ENCODE peak calls at places on chromosomes 1 and 21, in ten cellular contexts. One of them, this sample, is unnamed.

GRCh38 chr1:161051219-161051618 is 5.4 kb upstream of the USF1 start:
- DNase-seq in tibial artery: no peak
- DNase-seq in heart left ventricle: no peak
- DNase-seq in breast epithelium: no peak
- DNase-seq in PC-3: no peak
- DNase-seq in AG10803: no peak
- DNase-seq in choroid plexus epithelial cell: no peak
- DNase-seq in OCI-LY7: no peak
- DNase-seq in uterus: no peak
- DNase-seq in progenitor cell of endocrine pancreas: no peak
- DNase-seq in this sample: no peak

GRCh38 chr1:20603473-20604464 is 14.9 kb downstream of the CDA start:
- DNase-seq in heart left ventricle: no peak
- DNase-seq in choroid plexus epithelial cell: peak
- DNase-seq in uterus: no peak
- DNase-seq in tibial artery: no peak
- DNase-seq in PC-3: peak
- DNase-seq in AG10803: peak
- DNase-seq in OCI-LY7: no peak
- DNase-seq in progenitor cell of endocrine pancreas: no peak
- DNase-seq in breast epithelium: no peak
- DNase-seq in this sample: no peak

GRCh38 chr1:98086796-98087195 is 166.0 kb upstream of the DPYD start:
- DNase-seq in heart left ventricle: no peak
- DNase-seq in uterus: no peak
- DNase-seq in AG10803: peak
- DNase-seq in choroid plexus epithelial cell: peak
- DNase-seq in progenitor cell of endocrine pancreas: no peak
- DNase-seq in PC-3: peak
- DNase-seq in OCI-LY7: no peak
- DNase-seq in breast epithelium: no peak
- DNase-seq in tibial artery: no peak
- DNase-seq in this sample: peak

GRCh38 chr1:215720121-215720520 is 153.0 kb downstream of the KCTD3 start:
- DNase-seq in PC-3: no peak
- DNase-seq in tibial artery: no peak
- DNase-seq in AG10803: peak
- DNase-seq in uterus: no peak
- DNase-seq in choroid plexus epithelial cell: peak
- DNase-seq in OCI-LY7: no peak
- DNase-seq in heart left ventricle: no peak
- DNase-seq in breast epithelium: no peak
- DNase-seq in progenitor cell of endocrine pancreas: no peak
- DNase-seq in this sample: no peak

GRCh38 chr1:159090566-159091546 is 14.3 kb upstream of the AIM2 start:
- DNase-seq in breast epithelium: no peak
- DNase-seq in AG10803: no peak
- DNase-seq in tibial artery: no peak
- DNase-seq in choroid plexus epithelial cell: peak
- DNase-seq in progenitor cell of endocrine pancreas: no peak
- DNase-seq in OCI-LY7: no peak
- DNase-seq in uterus: no peak
- DNase-seq in PC-3: no peak
- DNase-seq in heart left ventricle: no peak
- DNase-seq in this sample: no peak

GRCh38 chr1:114756009-114756892 is 1.5 kb downstream of the CSDE1 start:
- DNase-seq in AG10803: no peak
- DNase-seq in OCI-LY7: peak
- DNase-seq in uterus: no peak
- DNase-seq in breast epithelium: no peak
- DNase-seq in heart left ventricle: no peak
- DNase-seq in PC-3: peak
- DNase-seq in progenitor cell of endocrine pancreas: no peak
- DNase-seq in choroid plexus epithelial cell: peak
- DNase-seq in tibial artery: no peak
- DNase-seq in this sample: no peak

GRCh38 chr1:211258756-211259595 is at the start of gene RCOR3:
- DNase-seq in OCI-LY7: peak
- DNase-seq in progenitor cell of endocrine pancreas: peak
- DNase-seq in PC-3: peak
- DNase-seq in uterus: peak
- DNase-seq in AG10803: peak
- DNase-seq in heart left ventricle: peak
- DNase-seq in breast epithelium: peak
- DNase-seq in choroid plexus epithelial cell: peak
- DNase-seq in tibial artery: peak
- DNase-seq in this sample: peak

GRCh38 chr1:92192246-92192645 is 25.5 kb upstream of the C1orf146 start:
- DNase-seq in OCI-LY7: no peak
- DNase-seq in tibial artery: no peak
- DNase-seq in choroid plexus epithelial cell: no peak
- DNase-seq in AG10803: no peak
- DNase-seq in PC-3: no peak
- DNase-seq in progenitor cell of endocrine pancreas: no peak
- DNase-seq in heart left ventricle: no peak
- DNase-seq in uterus: no peak
- DNase-seq in breast epithelium: no peak
- DNase-seq in this sample: no peak

GRCh38 chr1:213982515-213982813 is 5.3 kb upstream of the PROX1 start:
- DNase-seq in heart left ventricle: no peak
- DNase-seq in PC-3: no peak
- DNase-seq in OCI-LY7: no peak
- DNase-seq in choroid plexus epithelial cell: no peak
- DNase-seq in uterus: no peak
- DNase-seq in AG10803: no peak
- DNase-seq in breast epithelium: no peak
- DNase-seq in progenitor cell of endocrine pancreas: no peak
- DNase-seq in tibial artery: no peak
- DNase-seq in this sample: no peak

GRCh38 chr1:213977909-213978308 is 9.9 kb upstream of the PROX1 start:
- DNase-seq in progenitor cell of endocrine pancreas: no peak
- DNase-seq in PC-3: no peak
- DNase-seq in OCI-LY7: no peak
- DNase-seq in uterus: no peak
- DNase-seq in heart left ventricle: no peak
- DNase-seq in breast epithelium: no peak
- DNase-seq in AG10803: no peak
- DNase-seq in choroid plexus epithelial cell: no peak
- DNase-seq in tibial artery: no peak
- DNase-seq in this sample: no peak

GRCh38 chr1:213980906-213981305 is 6.9 kb upstream of the PROX1 start:
- DNase-seq in progenitor cell of endocrine pancreas: no peak
- DNase-seq in tibial artery: no peak
- DNase-seq in heart left ventricle: no peak
- DNase-seq in AG10803: no peak
- DNase-seq in OCI-LY7: no peak
- DNase-seq in uterus: no peak
- DNase-seq in breast epithelium: no peak
- DNase-seq in PC-3: no peak
- DNase-seq in choroid plexus epithelial cell: no peak
- DNase-seq in this sample: no peak

GRCh38 chr1:213977486-213977842 is 10.3 kb upstream of the PROX1 start:
- DNase-seq in uterus: no peak
- DNase-seq in PC-3: no peak
- DNase-seq in heart left ventricle: no peak
- DNase-seq in OCI-LY7: no peak
- DNase-seq in progenitor cell of endocrine pancreas: no peak
- DNase-seq in tibial artery: no peak
- DNase-seq in AG10803: no peak
- DNase-seq in choroid plexus epithelial cell: no peak
- DNase-seq in breast epithelium: no peak
- DNase-seq in this sample: no peak

DNA sequence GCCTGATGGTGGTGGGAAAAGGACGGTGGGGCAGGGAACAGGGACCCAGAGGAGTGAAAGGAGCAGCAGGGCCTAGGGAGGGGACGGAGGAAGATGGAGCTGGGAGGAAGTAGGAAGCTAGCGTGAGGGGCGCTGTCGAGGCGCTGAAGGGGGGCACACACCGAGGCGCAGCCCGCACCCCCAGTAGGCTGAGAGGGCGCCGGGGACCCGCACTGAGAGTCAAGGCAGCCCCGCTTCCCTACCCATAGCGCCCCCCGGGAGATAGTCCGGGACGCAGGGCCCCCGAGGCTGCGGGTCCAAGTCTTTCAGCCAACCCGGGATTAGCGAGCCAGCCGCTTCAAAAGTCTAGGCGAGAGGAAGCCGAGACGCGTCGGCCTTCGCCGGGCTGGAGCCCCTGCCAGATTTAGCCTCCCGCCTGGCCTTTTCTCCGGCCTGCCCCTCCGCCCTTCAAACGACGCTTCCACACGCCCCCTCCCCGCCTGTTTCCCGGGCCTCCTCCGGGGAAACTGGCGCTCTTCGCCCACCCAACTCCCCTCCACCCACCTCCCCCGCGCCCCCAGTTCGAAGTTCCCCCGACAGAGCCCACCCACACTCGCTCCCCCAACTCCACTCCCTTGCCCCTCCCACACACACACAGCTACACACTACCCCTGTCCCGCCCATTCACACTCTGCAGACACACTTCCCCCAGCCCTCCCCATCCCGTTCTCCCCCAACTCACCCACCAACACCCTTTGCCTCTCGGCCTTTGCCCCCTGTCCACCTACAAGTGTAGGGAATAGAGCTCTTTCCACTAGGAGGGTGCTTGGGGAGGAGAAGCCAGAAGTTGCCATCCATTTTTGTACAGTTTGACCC is 7.8 kb upstream of the PROX1 start:
- DNase-seq in progenitor cell of endocrine pancreas: no peak
- DNase-seq in PC-3: no peak
- DNase-seq in tibial artery: no peak
- DNase-seq in heart left ventricle: no peak
- DNase-seq in OCI-LY7: no peak
- DNase-seq in AG10803: no peak
- DNase-seq in choroid plexus epithelial cell: no peak
- DNase-seq in uterus: no peak
- DNase-seq in breast epithelium: no peak
- DNase-seq in this sample: no peak
- TF ChIP-seq CTCF in progenitor cell of endocrine pancreas: peak
- TF ChIP-seq CTCF in PC-3: no peak
- TF ChIP-seq CTCF in tibial artery: no peak
- TF ChIP-seq CTCF in heart left ventricle: no peak
- TF ChIP-seq CTCF in OCI-LY7: no peak
- TF ChIP-seq CTCF in AG10803: no peak
- TF ChIP-seq CTCF in choroid plexus epithelial cell: no peak
- TF ChIP-seq CTCF in uterus: no peak
- TF ChIP-seq CTCF in breast epithelium: no peak
- TF ChIP-seq CTCF in this sample: no peak

GRCh38 chr21:21007606-21008005 is 9.4 kb downstream of the NCAM2 start:
- DNase-seq in OCI-LY7: no peak
- DNase-seq in PC-3: no peak
- DNase-seq in progenitor cell of endocrine pancreas: no peak
- DNase-seq in uterus: no peak
- DNase-seq in choroid plexus epithelial cell: peak
- DNase-seq in tibial artery: no peak
- DNase-seq in heart left ventricle: no peak
- DNase-seq in AG10803: peak
- DNase-seq in breast epithelium: no peak
- DNase-seq in this sample: no peak

GRCh38 chr21:21002137-21002536 is 3.9 kb downstream of the NCAM2 start:
- DNase-seq in heart left ventricle: no peak
- DNase-seq in OCI-LY7: no peak
- DNase-seq in choroid plexus epithelial cell: no peak
- DNase-seq in tibial artery: no peak
- DNase-seq in breast epithelium: no peak
- DNase-seq in progenitor cell of endocrine pancreas: no peak
- DNase-seq in PC-3: no peak
- DNase-seq in uterus: no peak
- DNase-seq in AG10803: no peak
- DNase-seq in this sample: no peak

GRCh38 chr21:21001591-21002100 is 3.4 kb downstream of the NCAM2 start:
- DNase-seq in choroid plexus epithelial cell: no peak
- DNase-seq in uterus: no peak
- DNase-seq in breast epithelium: no peak
- DNase-seq in PC-3: no peak
- DNase-seq in AG10803: no peak
- DNase-seq in heart left ventricle: no peak
- DNase-seq in progenitor cell of endocrine pancreas: no peak
- DNase-seq in tibial artery: no peak
- DNase-seq in OCI-LY7: no peak
- DNase-seq in this sample: no peak

GRCh38 chr21:21000576-21001175 is 2.5 kb downstream of the NCAM2 start:
- DNase-seq in PC-3: no peak
- DNase-seq in heart left ventricle: no peak
- DNase-seq in breast epithelium: no peak
- DNase-seq in tibial artery: no peak
- DNase-seq in OCI-LY7: no peak
- DNase-seq in choroid plexus epithelial cell: no peak
- DNase-seq in AG10803: no peak
- DNase-seq in progenitor cell of endocrine pancreas: no peak
- DNase-seq in uterus: no peak
- DNase-seq in this sample: no peak

DNA sequence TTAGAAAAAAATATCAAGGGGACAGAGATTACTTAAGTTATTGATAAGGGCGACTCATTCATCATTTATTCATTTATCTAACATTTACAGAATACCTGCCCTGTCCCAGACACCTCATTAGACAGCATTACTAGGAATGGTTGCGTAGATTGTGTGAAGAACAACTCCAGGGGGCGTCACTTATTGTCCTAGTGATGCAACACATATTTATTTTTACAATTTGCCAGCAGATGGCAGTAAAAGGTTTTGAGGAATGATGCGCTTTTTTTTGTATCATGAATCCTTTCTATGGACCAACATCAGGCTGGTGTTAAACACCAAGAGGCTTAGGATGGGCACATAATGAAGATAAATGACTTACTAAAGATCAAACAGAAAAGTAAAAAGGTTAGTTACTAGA is 5.5 kb downstream of the NCAM2 start:
- DNase-seq in tibial artery: no peak
- DNase-seq in progenitor cell of endocrine pancreas: no peak
- DNase-seq in OCI-LY7: peak
- DNase-seq in AG10803: peak
- DNase-seq in breast epithelium: no peak
- DNase-seq in choroid plexus epithelial cell: peak
- DNase-seq in PC-3: peak
- DNase-seq in heart left ventricle: no peak
- DNase-seq in uterus: no peak
- DNase-seq in this sample: no peak
- TF ChIP-seq CTCF in tibial artery: no peak
- TF ChIP-seq CTCF in progenitor cell of endocrine pancreas: peak
- TF ChIP-seq CTCF in OCI-LY7: peak
- TF ChIP-seq CTCF in AG10803: peak
- TF ChIP-seq CTCF in breast epithelium: no peak
- TF ChIP-seq CTCF in choroid plexus epithelial cell: peak
- TF ChIP-seq CTCF in PC-3: peak
- TF ChIP-seq CTCF in heart left ventricle: peak
- TF ChIP-seq CTCF in uterus: no peak
- TF ChIP-seq CTCF in this sample: no peak

DNA sequence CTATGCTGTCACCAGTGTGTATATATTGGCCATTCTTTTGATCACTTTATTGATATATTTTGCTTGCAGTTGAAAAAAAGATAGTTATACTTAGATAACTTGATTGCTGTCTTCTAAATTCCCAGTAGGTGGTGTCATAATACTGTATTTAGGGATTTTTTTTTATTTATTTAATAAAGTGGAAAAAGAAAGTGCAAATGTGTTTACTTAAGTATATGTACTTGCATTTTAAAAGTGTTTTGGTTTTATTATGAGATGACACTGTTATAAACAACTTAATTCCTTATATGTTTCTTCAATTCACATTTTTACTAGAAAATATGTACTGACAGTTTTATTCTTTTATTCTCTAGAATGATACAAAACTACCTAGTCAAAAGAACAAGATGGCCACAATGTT is 164.8 kb downstream of the USP25 start:
- DNase-seq in breast epithelium: no peak
- DNase-seq in progenitor cell of endocrine pancreas: no peak
- DNase-seq in tibial artery: no peak
- DNase-seq in uterus: no peak
- DNase-seq in heart left ventricle: no peak
- DNase-seq in PC-3: peak
- DNase-seq in AG10803: peak
- DNase-seq in choroid plexus epithelial cell: peak
- DNase-seq in OCI-LY7: no peak
- DNase-seq in this sample: no peak
- TF ChIP-seq CTCF in breast epithelium: no peak
- TF ChIP-seq CTCF in progenitor cell of endocrine pancreas: peak
- TF ChIP-seq CTCF in tibial artery: peak
- TF ChIP-seq CTCF in uterus: peak
- TF ChIP-seq CTCF in heart left ventricle: peak
- TF ChIP-seq CTCF in PC-3: peak
- TF ChIP-seq CTCF in AG10803: peak
- TF ChIP-seq CTCF in choroid plexus epithelial cell: peak
- TF ChIP-seq CTCF in OCI-LY7: peak
- TF ChIP-seq CTCF in this sample: no peak

DNA sequence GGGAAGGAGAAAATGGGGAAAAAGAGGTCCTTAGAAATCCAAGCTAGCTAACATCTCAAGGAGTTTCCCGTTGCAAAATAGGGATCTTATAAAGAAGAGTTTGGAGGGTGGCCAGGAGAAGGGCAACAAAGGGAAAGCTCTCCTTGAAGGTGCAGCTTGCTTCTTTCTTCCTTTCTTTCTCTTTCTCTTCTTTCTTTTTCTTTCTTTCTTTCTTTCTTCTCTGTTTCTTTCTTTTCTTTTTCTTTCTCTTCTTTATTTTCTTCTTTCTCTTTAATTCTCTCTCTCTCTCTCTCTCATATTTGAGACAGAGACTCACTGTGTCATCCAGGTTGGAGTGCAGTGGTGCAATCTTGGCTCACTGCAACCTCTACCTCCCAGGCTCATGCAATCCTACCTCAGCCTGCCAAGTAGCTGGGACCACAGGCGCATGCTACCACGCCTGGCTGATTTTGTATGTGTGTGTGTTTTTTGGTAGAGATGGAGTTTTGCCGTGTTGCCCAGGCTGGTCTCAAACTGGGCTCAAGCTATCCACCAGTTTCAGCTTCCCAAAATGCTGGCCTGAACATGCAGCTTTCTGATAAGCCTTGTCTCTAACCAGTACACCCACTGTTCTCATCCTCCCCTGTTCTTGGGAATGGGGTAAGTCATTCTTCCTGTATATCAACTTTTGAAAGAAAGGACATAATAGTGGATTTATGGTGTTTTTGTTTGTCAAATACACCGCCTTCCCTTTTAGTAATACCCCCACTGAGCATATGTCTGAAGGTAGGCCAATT is 44.4 kb downstream of the RNF11 start:
- DNase-seq in tibial artery: no peak
- DNase-seq in OCI-LY7: no peak
- DNase-seq in PC-3: no peak
- DNase-seq in progenitor cell of endocrine pancreas: no peak
- DNase-seq in breast epithelium: no peak
- DNase-seq in uterus: no peak
- DNase-seq in choroid plexus epithelial cell: no peak
- DNase-seq in heart left ventricle: no peak
- DNase-seq in AG10803: no peak
- DNase-seq in this sample: no peak
- TF ChIP-seq CTCF in tibial artery: no peak
- TF ChIP-seq CTCF in OCI-LY7: no peak
- TF ChIP-seq CTCF in PC-3: no peak
- TF ChIP-seq CTCF in progenitor cell of endocrine pancreas: no peak
- TF ChIP-seq CTCF in breast epithelium: no peak
- TF ChIP-seq CTCF in uterus: no peak
- TF ChIP-seq CTCF in choroid plexus epithelial cell: no peak
- TF ChIP-seq CTCF in heart left ventricle: no peak
- TF ChIP-seq CTCF in AG10803: no peak
- TF ChIP-seq CTCF in this sample: no peak

This sample was measured in Calu3.